ENCODE peak calls at places on chromosomes 5 and 9, in ten cellular contexts. Y, N, D, P, C, H, G, F, B and U are unnamed samples.

GRCh38 chr5:127011151-127011550 is 19.2 kb downstream of the MARCHF3 start:
- DNase-seq in F (peak; percentile 84), D (no peak), B (no peak), H (no peak), C (no peak), P (no peak), G (no peak), Y (no peak), N (no peak), U (peak; percentile 95)

GRCh38 chr9:36450110-36450732 is 50.2 kb upstream of the RNF38 start:
- DNase-seq in Y (no peak), N (no peak), H (peak; percentile 62), P (no peak), G (no peak), B (no peak), F (peak; percentile 26), C (peak; percentile 64), D (peak; percentile 28), U (peak; percentile 38)

GRCh38 chr5:55997742-55998351 is 3.1 kb upstream of the IL6ST start:
- DNase-seq in P (no peak), D (no peak), C (no peak), H (no peak), N (no peak), G (no peak), F (peak; percentile 92), B (no peak), Y (no peak), U (no peak)

GRCh38 chr9:95025213-95026170 is 292.0 kb downstream of the FANCC start:
- DNase-seq in C (peak; percentile 31), N (peak; percentile 94), D (no peak), G (peak; percentile 73), Y (no peak), F (peak; percentile 37), P (no peak), B (peak; percentile 76), H (peak; percentile 26), U (peak; percentile 65)

GRCh38 chr5:57817001-57817453 is 334.4 kb upstream of the ACTBL2 start:
- DNase-seq in P (no peak), D (no peak), F (peak; percentile 82), B (no peak), Y (no peak), H (no peak), G (no peak), N (no peak), C (no peak), U (no peak)

GRCh38 chr9:116329470-116329869 is 175.9 kb downstream of the PAPPA start:
- DNase-seq in N (no peak), C (no peak), F (no peak), D (no peak), B (no peak), H (no peak), Y (no peak), P (no peak), G (no peak), U (no peak)

GRCh38 chr5:154268073-154268472 is 77.5 kb downstream of the GALNT10 start:
- DNase-seq in C (no peak), N (no peak), P (no peak), G (no peak), B (no peak), D (no peak), Y (no peak), H (no peak), F (no peak), U (no peak)

GRCh38 chr5:175457466-175457865 is 13.5 kb upstream of the DRD1 start:
- DNase-seq in C (no peak), F (peak; percentile 39), G (no peak), B (no peak), N (no peak), H (peak; percentile 49), D (no peak), Y (no peak), P (no peak), U (no peak)

GRCh38 chr5:55679556-55679955 is 32.6 kb downstream of the SLC38A9 start:
- DNase-seq in C (no peak), Y (no peak), H (no peak), D (no peak), N (no peak), G (no peak), F (no peak), B (no peak), P (no peak), U (no peak)

GRCh38 chr9:70262384-70262783 is 3.6 kb downstream of the SMC5 start:
- DNase-seq in Y (no peak), N (no peak), C (no peak), H (no peak), P (no peak), D (no peak), B (no peak), F (no peak), G (no peak), U (no peak)

GRCh38 chr5:132438931-132439330 is 51.6 kb downstream of the IRF1 start:
- DNase-seq in P (no peak), G (no peak), B (no peak), D (no peak), C (no peak), H (no peak), Y (no peak), F (no peak), N (no peak), U (no peak)

GRCh38 chr5:5140051-5141010 is at the start of gene ADAMTS16:
- DNase-seq in C (peak; percentile 78), H (peak; percentile 33), Y (peak; percentile 51), G (no peak), B (no peak), F (no peak), D (no peak), P (no peak), N (no peak), U (no peak)

GRCh38 chr5:33188089-33188488 is 252.7 kb upstream of the TARS1 start:
- DNase-seq in G (no peak), H (no peak), B (no peak), Y (no peak), N (no peak), D (no peak), F (no peak), P (no peak), C (no peak), U (no peak)

GRCh38 chr9:93154293-93154903 is 20.3 kb upstream of the NINJ1 start:
- DNase-seq in G (no peak), B (no peak), C (peak; percentile 84), H (peak; percentile 75), F (no peak), N (no peak), D (peak; percentile 61), P (no peak), Y (peak; percentile 52), U (no peak)

GRCh38 chr9:19788614-19789271 is at the start of gene SLC24A2:
- DNase-seq in P (no peak), G (no peak), C (peak; percentile 86), Y (peak; percentile 85), N (no peak), H (peak; percentile 69), D (no peak), B (no peak), F (peak; percentile 27), U (no peak)

GRCh38 chr5:139549162-139549894 is 11.8 kb upstream of the UBE2D2 start:
- DNase-seq in D (no peak), P (no peak), F (no peak), N (no peak), Y (no peak), B (no peak), C (no peak), H (no peak), G (peak; percentile 44), U (no peak)

GRCh38 chr5:139543423-139543991 is 17.6 kb upstream of the UBE2D2 start:
- DNase-seq in P (peak; percentile 11), B (peak; percentile 80), H (peak; percentile 84), Y (peak; percentile 70), G (peak; percentile 85), F (no peak), D (no peak), N (peak; percentile 86), C (peak; percentile 76), U (no peak)
- H3K4me3 ChIP-seq in P (peak overlapping the region; percentile 6), B (peak overlapping the region; percentile 33), H (no peak overlapping the region), Y (peak overlapping the region; percentile 47), G (peak overlapping the region; percentile 33), F (no peak overlapping the region), D (no peak overlapping the region), N (peak overlapping the region; percentile 38), C (peak overlapping the region; percentile 32), U (no peak overlapping the region)

GRCh38 chr5:135030691-135031145 is 3.3 kb downstream of the PITX1 start:
- DNase-seq in C (peak; percentile 51), P (no peak), D (no peak), F (no peak), Y (no peak), G (no peak), H (peak; percentile 88), N (peak; percentile 51), B (no peak), U (no peak)
- H3K4me3 ChIP-seq in C (peak overlapping the region; percentile 37), P (no peak overlapping the region), D (no peak overlapping the region), F (peak overlapping the region; percentile 39), Y (no peak overlapping the region), G (peak overlapping the region; percentile 34), H (peak overlapping the region; percentile 4), N (peak overlapping the region; percentile 55), B (peak overlapping the region; percentile 46), U (no peak overlapping the region)

GRCh38 chr9:130040901-130041647 is 1.9 kb downstream of the FNBP1 start:
- DNase-seq in D (peak; percentile 50), C (no peak), N (no peak), G (no peak), Y (no peak), B (no peak), H (no peak), P (no peak), F (no peak), U (no peak)
- H3K4me3 ChIP-seq in D (peak overlapping the region; percentile 95), C (peak overlapping the region; percentile 75), N (peak overlapping the region; percentile 84), G (peak overlapping the region; percentile 81), Y (peak overlapping the region; percentile 77), B (peak overlapping the region; percentile 97), H (no peak overlapping the region), P (peak overlapping the region; percentile 96), F (no peak overlapping the region), U (peak overlapping the region; percentile 91)

GRCh38 chr9:125826850-125827249 is 79.7 kb downstream of the PBX3 start:
- DNase-seq in B (no peak), D (no peak), F (no peak), Y (no peak), H (no peak), G (no peak), C (no peak), P (no peak), N (no peak), U (no peak)

GRCh38 chr9:125825762-125826161 is 78.6 kb downstream of the PBX3 start:
- DNase-seq in Y (no peak), G (no peak), B (no peak), H (no peak), N (no peak), D (no peak), C (no peak), P (no peak), F (no peak), U (no peak)

GRCh38 chr9:125835655-125836054 is 88.5 kb downstream of the PBX3 start:
- DNase-seq in P (no peak), D (no peak), N (no peak), B (no peak), Y (no peak), H (no peak), C (no peak), F (no peak), G (no peak), U (no peak)

DNA sequence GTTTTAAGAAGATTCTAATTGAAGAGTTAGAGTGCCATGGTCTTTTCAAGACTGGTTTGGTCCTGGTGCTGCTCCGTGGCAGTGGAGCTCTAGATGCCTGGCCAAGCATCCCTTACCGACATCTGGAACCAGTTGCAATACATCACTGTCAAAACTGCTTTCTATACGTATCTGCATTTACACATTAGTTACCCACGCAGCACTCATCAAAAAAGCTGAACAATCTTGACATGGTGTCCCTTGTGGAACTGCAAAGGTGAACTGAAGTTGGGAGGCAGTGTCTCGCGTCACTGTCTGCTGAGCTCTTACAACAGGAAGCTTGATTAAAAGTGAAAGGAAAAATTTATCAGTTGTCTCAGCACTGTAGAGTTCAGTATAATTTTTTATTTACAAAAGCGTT is 82.6 kb downstream of the PBX3 start:
- DNase-seq in C (no peak), G (no peak), D (peak; percentile 54), B (peak; percentile 30), P (peak; percentile 28), N (peak; percentile 35), Y (no peak), H (no peak), F (no peak), U (no peak)
- H3K4me3 ChIP-seq in C (no peak overlapping the region), G (peak overlapping the region; percentile 43), D (peak overlapping the region; percentile 42), B (peak overlapping the region; percentile 45), P (peak overlapping the region; percentile 46), N (peak overlapping the region; percentile 74), Y (peak overlapping the region; percentile 32), H (no peak overlapping the region), F (no peak overlapping the region), U (no peak overlapping the region)